ENCODE peak calls at places on chromosome 18, in five cellular contexts. X is IMR-90, V is Peyer's patch, Y is spleen, D is cardiac muscle cell. G is an unnamed sample.

GRCh38 chr18:47260138-47260923 is 8.9 kb upstream of the SKOR2 start:
- DNase-seq in Y (no peak), X (peak; percentile 14), D (peak; percentile 61), V (no peak), G (peak; percentile 55)

GRCh38 chr18:47605093-47605492 is 325.4 kb downstream of the SMAD2 start:
- DNase-seq in Y (no peak), V (no peak), D (no peak), X (no peak), G (no peak)

GRCh38 chr18:24600076-24600654 is 139.7 kb downstream of the HRH4 start:
- DNase-seq in V (no peak), D (peak; percentile 76), Y (no peak), X (peak; percentile 75), G (no peak)

GRCh38 chr18:22627506-22627905 is 209.8 kb upstream of the CTAGE1 start:
- DNase-seq in X (no peak), D (peak; percentile 15), V (no peak), Y (no peak), G (no peak)

GRCh38 chr18:50051288-50051687 is 143.7 kb downstream of the MYO5B start:
- DNase-seq in V (no peak), Y (no peak), D (peak; percentile 27), X (no peak), G (no peak)

GRCh38 chr18:55314031-55314430 is 274.0 kb downstream of the TCF4 start:
- DNase-seq in Y (no peak), V (no peak), D (no peak), X (no peak), G (no peak)

GRCh38 chr18:49025767-49026500 is 75.2 kb upstream of the SMAD7 start:
- DNase-seq in X (no peak), Y (peak; percentile 54), V (peak; percentile 12), D (no peak), G (no peak)

GRCh38 chr18:56785006-56785405 is 133.8 kb downstream of the WDR7 start:
- DNase-seq in D (no peak), V (no peak), Y (no peak), X (no peak), G (no peak)

GRCh38 chr18:8793445-8794132 is 88.2 kb downstream of the MTCL1 start:
- DNase-seq in D (no peak), Y (no peak), V (no peak), X (no peak), G (no peak)

GRCh38 chr18:44704137-44704791 is 23.6 kb downstream of the SETBP1 start:
- DNase-seq in Y (no peak), D (no peak), V (no peak), X (no peak), G (no peak)
- H3K36me3 ChIP-seq in Y (no peaks in the 10 kb centered on the region), D (no peaks in the 10 kb centered on the region), V (no peaks in the 10 kb centered on the region), X (no peaks in the 10 kb centered on the region), G (no peaks in the 10 kb centered on the region)

GRCh38 chr18:9845256-9845655 is 40.5 kb upstream of the TXNDC2 start:
- DNase-seq in D (no peak), Y (no peak), X (no peak), V (no peak), G (no peak)

GRCh38 chr18:9850297-9850696 is 35.5 kb upstream of the TXNDC2 start:
- DNase-seq in Y (no peak), X (no peak), V (no peak), D (no peak), G (no peak)

GRCh38 chr18:9849407-9849961 is 36.3 kb upstream of the TXNDC2 start:
- DNase-seq in V (no peak), Y (peak; percentile 86), X (no peak), D (peak; percentile 50), G (no peak)

GRCh38 chr18:9846162-9846915 is 39.4 kb upstream of the TXNDC2 start:
- DNase-seq in X (peak; percentile 19), V (no peak), Y (no peak), D (peak; percentile 25), G (no peak)

GRCh38 chr18:9848170-9848854 is 37.5 kb upstream of the TXNDC2 start:
- DNase-seq in Y (no peak), D (no peak), X (no peak), V (no peak), G (no peak)
- TF ChIP-seq CTCF in Y (no peak), D (no peak), X (no peak), V (no peak), G (no peak)

DNA sequence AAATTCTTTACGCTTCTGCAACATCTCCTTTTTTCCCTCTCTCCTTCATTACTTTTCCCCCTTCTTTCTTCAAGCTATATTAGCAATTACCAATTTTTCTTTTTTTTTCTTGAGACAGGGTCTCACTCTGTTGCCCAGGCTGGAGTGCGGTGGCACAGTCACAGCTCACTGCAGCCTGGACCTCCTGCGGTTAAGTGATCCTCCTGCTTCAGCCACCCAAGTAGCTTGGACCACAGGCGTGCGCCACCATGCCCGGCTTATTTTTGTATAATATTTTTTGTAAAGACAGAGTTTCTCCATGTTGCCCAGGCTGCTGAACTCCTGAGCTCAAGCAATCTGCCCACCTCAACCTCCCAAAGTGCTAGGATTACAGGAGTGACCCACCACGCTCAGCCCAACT is 70.7 kb downstream of the EPG5 start:
- DNase-seq in Y (no peak), D (no peak), X (no peak), V (no peak), G (no peak)
- H3K27ac ChIP-seq in Y (no peak overlapping the region), D (no peak overlapping the region), X (no peak overlapping the region), V (no peak overlapping the region), G (no peak overlapping the region)

GRCh38 chr18:45874501-45875184 is 49.2 kb downstream of the SIGLEC15 start:
- DNase-seq in X (peak; percentile 24), V (peak; percentile 43), D (peak; percentile 16), Y (no peak), G (no peak)
- H3K36me3 ChIP-seq in X (peaks cover 27% of the 10 kb centered on the region), V (peaks cover 56% of the 10 kb centered on the region), D (peaks cover 12% of the 10 kb centered on the region), Y (peaks cover 68% of the 10 kb centered on the region), G (peaks cover 73% of the 10 kb centered on the region)

GRCh38 chr18:66872277-66872676 is 268.4 kb upstream of the CDH19 start:
- DNase-seq in D (peak; percentile 41), V (no peak), Y (no peak), X (no peak), G (no peak)
- TF ChIP-seq CTCF in D (peak; percentile 20), V (peak; percentile 6), Y (no peak), X (no peak), G (peak; percentile 66)

GRCh38 chr18:58653814-58654509 is 17.3 kb upstream of the MALT1 start:
- DNase-seq in V (no peak), D (no peak), X (no peak), Y (no peak), G (no peak)
- H3K27ac ChIP-seq in V (no peak overlapping the region), D (no peak overlapping the region), X (no peak overlapping the region), Y (no peak overlapping the region), G (no peak overlapping the region)

GRCh38 chr18:7032537-7032936 is 85.1 kb downstream of the LAMA1 start:
- DNase-seq in Y (no peak), D (no peak), V (no peak), X (no peak), G (no peak)
- H3K36me3 ChIP-seq in Y (no peaks in the 10 kb centered on the region), D (peaks cover 5% of the 10 kb centered on the region), V (no peaks in the 10 kb centered on the region), X (peaks cover 7% of the 10 kb centered on the region), G (no peaks in the 10 kb centered on the region)

G was measured in RWPE2.